ENCODE peak calls at places on chromosomes 16 and 17, in five cellular contexts. E is Peyer's patch; R is thoracic aorta; P is psoas muscle; X is effector memory CD4-positive, alpha-beta T cell. I is an unnamed sample.
A peak's percentile ranks its signal among the peaks of the same experiment; 100 is the strongest.

GRCh38 chr17:68184141-68184571 is 63.7 kb upstream of the AMZ2 start:
- DNase-seq in E (no peak), X (no peak), R (no peak), P (no peak), I (no peak)

GRCh38 chr16:11126389-11127072 is 129.5 kb downstream of the SOCS1 start:
- DNase-seq in P (no peak), R (no peak), E (no peak), X (no peak), I (no peak)

GRCh38 chr17:81991684-81992513 is 14.5 kb downstream of the ASPSCR1 start:
- DNase-seq in P (peak; percentile 93), R (peak; percentile 29), E (no peak), X (no peak), I (peak; percentile 85)

GRCh38 chr16:83953796-83954576 is 946 bp downstream of the OSGIN1 start:
- DNase-seq in P (no peak), R (no peak), X (no peak), E (no peak), I (no peak)

GRCh38 chr17:41417576-41418015 is 6.8 kb downstream of the KRT37 start:
- DNase-seq in E (no peak), R (no peak), P (no peak), X (no peak), I (no peak)

GRCh38 chr16:4140652-4141051 is 24.4 kb upstream of the ADCY9 start:
- DNase-seq in X (no peak), R (no peak), E (no peak), P (no peak), I (no peak)

GRCh38 chr16:63192969-63193368 is 1156.7 kb upstream of the CDH8 start:
- DNase-seq in E (no peak), X (no peak), P (no peak), R (no peak), I (no peak)

GRCh38 chr17:15273141-15273793 is 8.1 kb upstream of the PMP22 start:
- DNase-seq in P (no peak), R (no peak), X (no peak), E (no peak), I (no peak)

GRCh38 chr17:8175795-8176196 is 384 bp downstream of the TMEM107 start:
- DNase-seq in P (no peak), R (no peak), X (no peak), E (no peak), I (no peak)

GRCh38 chr16:68786685-68787418 is 49.8 kb downstream of the CDH1 start:
- DNase-seq in X (no peak), P (no peak), E (no peak), R (no peak), I (no peak)

GRCh38 chr16:25433388-25433787 is 175.7 kb upstream of the ZKSCAN2 start:
- DNase-seq in R (no peak), P (no peak), E (no peak), X (no peak), I (no peak)

GRCh38 chr16:28051486-28051885 is 12.0 kb downstream of the GSG1L start:
- DNase-seq in X (no peak), P (no peak), E (no peak), R (no peak), I (no peak)

GRCh38 chr17:17077861-17078732 is 35.8 kb downstream of the MPRIP start:
- DNase-seq in P (no peak), R (no peak), X (no peak), E (no peak), I (peak; percentile 40)

DNA sequence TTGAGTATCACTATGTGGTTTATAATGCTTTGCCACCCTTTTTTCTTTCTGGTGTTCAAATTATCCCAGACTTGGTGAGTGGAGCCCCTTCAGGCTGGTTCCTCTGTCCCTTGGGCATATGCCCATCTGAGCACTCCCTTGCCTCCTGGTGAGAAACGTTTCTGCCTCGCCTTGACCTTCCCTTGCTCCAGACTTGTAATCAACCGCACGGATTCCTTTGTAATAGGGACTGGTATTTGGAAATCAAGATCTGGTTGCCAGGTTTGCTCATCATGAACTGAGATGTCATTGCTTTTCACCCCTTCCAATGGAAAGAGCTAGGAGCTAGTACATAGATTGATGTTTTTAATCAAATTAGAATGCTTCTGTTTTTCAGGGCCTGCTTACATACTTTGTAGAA is 43.7 kb downstream of the SEC14L1 start:
- DNase-seq in X (no peak), P (no peak), R (no peak), E (no peak), I (no peak)
- H3K4me1 ChIP-seq in X (peaks cover 25% of the 10 kb centered on the region), P (peaks cover 82% of the 10 kb centered on the region), R (peaks cover 5% of the 10 kb centered on the region), E (peaks cover 8% of the 10 kb centered on the region), I (peaks cover 17% of the 10 kb centered on the region)

DNA sequence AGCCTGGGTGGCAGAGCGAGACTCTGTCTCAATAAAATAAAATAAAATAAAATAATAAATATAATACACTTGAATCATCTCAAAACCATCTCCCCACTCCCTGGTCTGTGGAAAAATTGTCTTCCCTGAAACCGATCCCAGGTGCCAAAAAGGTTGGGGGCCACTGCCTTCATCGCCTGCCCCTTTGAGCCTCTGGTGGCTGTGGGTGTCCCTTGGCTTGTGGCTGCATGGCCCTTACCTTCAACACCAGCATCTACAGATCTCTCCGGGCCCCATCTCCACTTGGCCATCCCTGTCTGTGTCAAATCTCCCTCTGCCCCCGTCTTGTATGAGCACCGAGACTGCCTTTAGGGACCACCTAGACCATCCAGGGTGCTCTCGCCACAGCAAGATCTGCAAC is 177.3 kb downstream of the SEC14L1 start:
- DNase-seq in E (no peak), P (no peak), R (no peak), X (no peak), I (peak; percentile 42)
- H3K27ac ChIP-seq in E (peak overlapping the region; percentile 85), P (peak overlapping the region; percentile 81), R (no peak overlapping the region), X (no peak overlapping the region), I (peak overlapping the region; percentile 98)

DNA sequence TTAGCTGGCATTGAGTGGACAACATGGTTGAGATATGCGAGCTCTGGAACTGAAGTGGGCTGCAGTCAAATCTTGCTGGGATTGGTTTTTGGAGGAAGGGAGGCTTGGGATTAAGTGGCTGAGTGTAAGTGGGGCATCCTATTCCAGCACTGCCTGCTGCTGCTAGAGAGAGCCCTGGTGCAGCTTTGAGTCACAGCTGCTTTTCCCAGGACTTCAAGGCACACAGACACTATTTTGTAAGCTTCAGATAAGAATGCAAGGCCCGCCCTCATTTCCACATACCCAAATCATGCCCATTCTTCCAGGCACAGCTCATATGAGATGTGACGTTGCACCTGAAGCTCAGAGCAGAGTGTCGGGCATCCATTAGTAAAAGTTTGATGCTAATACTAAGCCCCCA is 10.2 kb upstream of the MAF start:
- DNase-seq in X (no peak), P (no peak), R (no peak), E (no peak), I (no peak)
- H3K4me3 ChIP-seq in X (no peak overlapping the region), P (no peak overlapping the region), R (no peak overlapping the region), E (no peak overlapping the region), I (no peak overlapping the region)

DNA sequence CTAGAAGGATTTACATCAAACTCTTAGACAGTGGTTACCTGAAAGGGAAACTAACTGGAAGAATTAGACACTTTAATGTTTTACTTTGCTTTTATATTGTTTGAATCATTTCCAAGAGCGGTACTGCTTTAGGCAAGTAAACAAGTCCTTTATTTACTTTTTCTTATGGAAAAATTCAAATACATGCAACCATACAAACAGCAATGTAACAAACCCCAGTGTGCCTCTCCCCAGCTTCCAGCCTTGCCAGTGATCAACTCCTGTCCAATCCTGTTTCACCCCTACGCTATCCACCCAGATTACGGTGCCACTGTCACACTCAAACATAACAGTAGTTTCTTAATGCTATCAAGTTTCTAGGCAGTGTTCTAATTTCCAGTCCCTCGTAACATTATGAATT is 85.9 kb downstream of the C16orf95 start:
- DNase-seq in R (no peak), X (no peak), E (no peak), P (no peak), I (no peak)
- H3K4me1 ChIP-seq in R (peaks cover 9% of the 10 kb centered on the region), X (no peaks in the 10 kb centered on the region), E (no peaks in the 10 kb centered on the region), P (no peaks in the 10 kb centered on the region), I (no peaks in the 10 kb centered on the region)

GRCh38 chr17:29054835-29055234 is 11.9 kb downstream of the PIPOX start:
- DNase-seq in P (no peak), X (no peak), E (no peak), R (no peak), I (no peak)
- H3K27ac ChIP-seq in P (no peak overlapping the region), X (no peak overlapping the region), E (no peak overlapping the region), R (no peak overlapping the region), I (no peak overlapping the region)

GRCh38 chr17:29590261-29590978 is 972 bp upstream of the GIT1 start:
- DNase-seq in P (no peak), X (no peak), R (no peak), E (no peak), I (no peak)

GRCh38 chr17:29589524-29590260 is at the start of gene GIT1:
- DNase-seq in P (peak; percentile 92), E (peak; percentile 84), R (no peak), X (peak; percentile 70), I (no peak)

GRCh38 chr17:29591737-29592624 is 951 bp upstream of the ANKRD13B start:
- DNase-seq in P (peak; percentile 94), R (no peak), X (peak; percentile 56), E (peak; percentile 82), I (no peak)

GRCh38 chr17:29592850-29593545 is at the start of gene ANKRD13B:
- DNase-seq in X (no peak), R (no peak), E (peak; percentile 64), P (peak; percentile 74), I (no peak)

GRCh38 chr17:29590979-29591736 is 1.7 kb upstream of the GIT1 start:
- DNase-seq in X (no peak), P (peak; percentile 75), R (no peak), E (peak; percentile 53), I (no peak)
- H3K4me3 ChIP-seq in X (peak overlapping the region; percentile 79), P (peak overlapping the region; percentile 84), R (peak overlapping the region; percentile 79), E (peak overlapping the region; percentile 91), I (peak overlapping the region; percentile 20)

GRCh38 chr17:31903401-31903800 is 1.9 kb upstream of the UTP6 start:
- DNase-seq in P (no peak), E (no peak), R (no peak), X (no peak), I (no peak)

GRCh38 chr17:31902693-31903092 is 1.2 kb upstream of the UTP6 start:
- DNase-seq in E (no peak), P (no peak), X (no peak), R (no peak), I (no peak)

DNA sequence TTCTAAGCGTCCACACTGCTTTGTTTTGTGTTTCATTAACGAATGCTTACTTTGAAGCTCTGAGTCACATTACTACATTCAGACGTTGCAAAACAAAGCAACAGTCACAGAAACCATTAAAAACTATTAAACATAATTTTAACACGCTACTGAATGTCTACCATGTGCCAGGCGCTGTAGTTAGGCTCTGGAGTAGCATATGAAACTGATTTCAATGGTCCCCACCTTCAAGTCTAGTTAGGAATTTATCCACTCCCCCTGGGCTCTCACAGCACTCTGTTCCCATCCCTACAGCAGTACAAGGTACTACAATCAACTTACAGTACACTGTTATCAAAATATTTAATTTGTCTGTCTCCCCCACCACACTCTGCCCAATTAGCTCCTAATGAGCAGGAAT is 631 bp downstream of the UTP6 start:
- DNase-seq in E (no peak), P (no peak), R (no peak), X (no peak), I (no peak)
- H3K4me1 ChIP-seq in E (peaks cover 13% of the 10 kb centered on the region), P (no peaks in the 10 kb centered on the region), R (peaks cover 10% of the 10 kb centered on the region), X (peaks cover 8% of the 10 kb centered on the region), I (peaks cover 3% of the 10 kb centered on the region)

DNA sequence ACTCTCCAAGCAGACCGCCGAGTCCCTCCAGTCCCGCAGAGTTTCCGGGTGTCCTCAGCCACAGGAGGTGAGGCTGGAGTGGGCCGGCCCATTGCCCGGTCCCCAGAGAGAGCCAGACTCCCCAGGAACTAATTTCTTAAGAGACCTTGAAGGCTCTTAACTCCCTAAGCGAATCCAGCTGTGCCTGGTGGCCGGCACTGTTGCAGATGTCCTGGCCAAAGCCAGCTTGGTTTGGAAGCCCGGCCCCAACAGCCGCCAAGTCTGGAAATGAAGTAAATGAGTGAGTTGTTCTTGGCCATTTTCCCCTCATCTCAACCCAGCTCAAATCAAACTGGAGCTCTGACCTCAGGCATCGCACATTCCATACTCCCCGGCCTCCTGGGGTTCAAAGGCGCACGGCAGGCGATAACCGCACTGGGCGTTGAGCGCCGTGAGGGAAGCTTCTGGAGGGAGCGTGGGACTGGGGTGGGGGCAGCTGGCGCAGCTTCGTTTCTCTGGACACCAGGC is 42.0 kb downstream of the CMIP start:
- DNase-seq in R (no peak), E (no peak), P (peak; percentile 80), X (no peak), I (no peak)
- H3K27ac ChIP-seq in R (peak overlapping the region; percentile 25), E (no peak overlapping the region), P (no peak overlapping the region), X (no peak overlapping the region), I (no peak overlapping the region)

I was measured in RWPE2.